ENCODE peak calls at places on chromosomes 4 and X, in four cellular contexts. J is HCT116, Y is K562, O is H1. B is an unnamed sample. For H4K20me1, the result is how much of the 10 kb centered on the place peaks cover.

GRCh38 chr4:171719691-171720090 is 93.5 kb upstream of the GALNTL6 start:
- DNase-seq in J (no peak), Y (no peak), O (no peak), B (no peak)

GRCh38 chr4:2714071-2714770 is 41.9 kb downstream of the TNIP2 start:
- DNase-seq in J (no peak), Y (no peak), O (no peak), B (no peak)

GRCh38 chrX:30141966-30142365 is 73.4 kb upstream of the MAGEB2 start:
- DNase-seq in J (peak), Y (peak), O (no peak), B (peak)

GRCh38 chr4:26985836-26986235 is 125.2 kb downstream of the STIM2 start:
- DNase-seq in J (no peak), Y (peak), O (no peak), B (no peak)

GRCh38 chr4:90240333-90240732 is 113.1 kb downstream of the CCSER1 start:
- DNase-seq in J (no peak), Y (no peak), O (no peak), B (no peak)

GRCh38 chr4:32148120-32148666 is 1428.0 kb downstream of the PCDH7 start:
- DNase-seq in J (no peak), Y (no peak), O (no peak), B (no peak)

GRCh38 chr4:173218411-173219125 is 50.0 kb downstream of the GALNT7 start:
- DNase-seq in J (peak), Y (peak), O (no peak), B (no peak)

GRCh38 chrX:46649421-46650260 is 76.1 kb downstream of the CHST7 start:
- DNase-seq in J (no peak), Y (no peak), O (peak), B (no peak)

GRCh38 chr4:77990904-77991358 is 66.2 kb upstream of the FRAS1 start:
- DNase-seq in J (no peak), Y (no peak), O (no peak), B (peak)

GRCh38 chr4:180617203-180617602 is 1626.0 kb upstream of the TENM3 start:
- DNase-seq in J (no peak), Y (no peak), O (no peak), B (peak)

GRCh38 chrX:71253253-71254091 is 468 bp downstream of the ZMYM3 start:
- DNase-seq in J (no peak), Y (peak), O (no peak), B (peak)

GRCh38 chr4:67101612-67102011 is 443.7 kb downstream of the CENPC start:
- DNase-seq in J (no peak), Y (no peak), O (no peak), B (no peak)

GRCh38 chrX:75303795-75304194 is 29.9 kb downstream of the UPRT start:
- DNase-seq in J (no peak), Y (no peak), O (no peak), B (no peak)

GRCh38 chr4:183335369-183335940 is 13.2 kb upstream of the CLDN24 start:
- DNase-seq in J (peak), Y (peak), O (no peak), B (peak)

GRCh38 chrX:34884693-34885277 is 57.8 kb upstream of the FAM47B start:
- DNase-seq in J (no peak), Y (no peak), O (no peak), B (no peak)

GRCh38 chrX:125402807-125403206 is 83.1 kb downstream of the TEX13C start:
- DNase-seq in J (no peak), Y (no peak), O (no peak), B (no peak)

GRCh38 chr4:25926473-25926872 is 12.5 kb downstream of the SMIM20 start:
- DNase-seq in J (no peak), Y (peak), O (no peak), B (no peak)

GRCh38 chr4:89757154-89757723 is 79.7 kb downstream of the SNCA start:
- DNase-seq in J (no peak), Y (no peak), O (no peak), B (no peak)

GRCh38 chrX:926991-927390 is 285.5 kb downstream of the CRLF2 start:
- DNase-seq in J (no peak), Y (no peak), O (no peak), B (no peak)

GRCh38 chr4:72553540-72553939 is 15.5 kb downstream of the ADAMTS3 start:
- DNase-seq in J (no peak), Y (peak), O (no peak), B (no peak)

DNA sequence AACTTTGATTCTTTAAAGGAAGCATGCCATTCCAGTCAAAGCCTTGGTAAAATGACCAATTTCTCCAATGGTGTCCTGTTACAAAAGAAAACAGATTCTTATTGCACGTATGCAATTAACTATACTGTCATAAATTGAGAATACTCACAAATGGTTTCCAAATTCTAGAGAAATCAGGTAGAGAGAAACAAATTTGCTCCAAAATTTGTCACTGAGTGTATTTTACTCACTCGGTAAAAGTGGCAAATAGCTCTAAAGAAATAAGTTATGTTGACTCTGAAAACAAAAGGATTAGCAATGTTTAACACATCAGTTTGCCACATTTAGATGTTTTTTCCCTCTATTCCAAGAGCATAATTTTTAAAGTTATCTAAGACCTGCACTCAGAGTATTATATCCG is 133.1 kb downstream of the DMD start:
- DNase-seq in J (no peak), Y (no peak), O (no peak), B (no peak)
- TF ChIP-seq FOSL1 in J (no peak), Y (no peak), O (no peak), B (no peak)

DNA sequence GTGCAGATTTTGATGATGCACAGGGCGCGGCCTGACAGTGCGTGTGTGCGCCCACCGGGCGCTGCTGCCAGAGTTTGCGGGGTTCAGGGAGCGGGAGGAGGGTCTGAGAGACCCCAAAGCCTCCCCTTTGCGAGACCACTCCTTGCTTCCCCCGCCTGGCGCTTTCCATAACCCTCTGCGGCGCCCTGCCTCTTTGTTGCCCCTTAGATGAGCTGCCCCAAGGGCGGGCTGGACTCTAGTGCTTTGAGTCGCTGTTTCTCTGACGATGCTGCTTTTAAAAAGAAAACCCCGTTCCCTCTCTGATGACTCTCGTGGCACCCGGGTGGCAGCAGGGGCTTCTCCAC is 9.9 kb downstream of the MSX1 start:
- DNase-seq in J (no peak), Y (no peak), O (no peak), B (no peak)
- H4K20me1 ChIP-seq in J (under half), Y (under half), O (under half), B (under half)

GRCh38 chr4:176393306-176394013 is 73.7 kb downstream of the SPCS3 start:
- DNase-seq in J (no peak), Y (no peak), O (no peak), B (no peak)
- TF ChIP-seq FOSL1 in J (no peak), Y (no peak), O (no peak), B (no peak)

GRCh38 chr4:74969507-74970474 is 36.9 kb downstream of the PARM1 start:
- DNase-seq in J (no peak), Y (peak), O (no peak), B (no peak)
- H4K20me1 ChIP-seq in J (under half), Y (under half), O (under half), B (under half)

DNA sequence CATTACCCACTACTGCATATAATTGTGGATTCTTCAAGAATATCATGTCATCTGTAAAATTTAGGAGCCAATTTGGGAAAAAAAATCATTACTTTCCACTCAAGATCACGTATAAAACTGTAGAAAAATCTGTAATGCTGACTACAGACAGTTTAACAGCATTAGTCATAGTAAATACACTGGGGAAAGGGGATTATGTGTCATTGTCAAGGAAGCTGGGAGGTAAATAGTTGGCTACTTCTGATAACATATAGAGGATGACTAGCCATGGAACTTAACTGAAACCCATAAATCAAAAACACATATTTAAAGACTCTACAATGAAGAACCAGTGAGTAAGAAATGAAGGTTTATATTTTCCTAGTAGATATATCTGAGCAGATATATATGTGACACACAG is 1666.4 kb upstream of the IGFBP7 start:
- DNase-seq in J (no peak), Y (no peak), O (no peak), B (no peak)
- TF ChIP-seq FOSL1 in J (no peak), Y (no peak), O (no peak), B (no peak)

GRCh38 chr4:82994834-82995233 is 15.8 kb downstream of the LIN54 start:
- DNase-seq in J (no peak), Y (no peak), O (no peak), B (peak)
- H4K20me1 ChIP-seq in J (under half), Y (under half), O (under half), B (under half)

GRCh38 chr4:107755841-107756356 is 35.9 kb upstream of the PAPSS1 start:
- DNase-seq in J (no peak), Y (no peak), O (no peak), B (peak)

GRCh38 chr4:107757293-107757692 is 37.3 kb upstream of the PAPSS1 start:
- DNase-seq in J (no peak), Y (no peak), O (no peak), B (no peak)

GRCh38 chr4:107757860-107758476 is 37.9 kb upstream of the PAPSS1 start:
- DNase-seq in J (no peak), Y (peak), O (no peak), B (peak)

GRCh38 chr4:107760281-107760947 is 40.4 kb upstream of the PAPSS1 start:
- DNase-seq in J (no peak), Y (peak), O (no peak), B (peak)
- TF ChIP-seq FOSL1 in J (no peak), Y (no peak), O (no peak), B (no peak)

GRCh38 chr4:99011910-99012309 is 16.4 kb downstream of the METAP1 start:
- DNase-seq in J (no peak), Y (no peak), O (no peak), B (no peak)
- H4K20me1 ChIP-seq in J (under half), Y (under half), O (under half), B (under half)

GRCh38 chr4:7431696-7432530 is 2.8 kb downstream of the PSAPL1 start:
- DNase-seq in J (no peak), Y (no peak), O (no peak), B (no peak)
- TF ChIP-seq FOSL1 in J (no peak), Y (no peak), O (no peak), B (no peak)

GRCh38 chr4:138028923-138029322 is 213.2 kb downstream of the SLC7A11 start:
- DNase-seq in J (no peak), Y (no peak), O (no peak), B (no peak)
- H4K20me1 ChIP-seq in J (under half), Y (under half), O (under half), B (under half)